ENCODE peak calls at places on chromosome 7, in five cellular contexts. One of them, this sample, is unnamed.

GRCh38 chr7:38542156-38542555 is 89.0 kb downstream of the AMPH start:
- DNase-seq in prostate gland: no peak
- DNase-seq in cardiac fibroblast: no peak
- DNase-seq in pancreas: no peak
- DNase-seq in KG1: no peak
- DNase-seq in this sample: no peak

GRCh38 chr7:21044913-21045312 is 258.2 kb upstream of the SP8 start:
- DNase-seq in prostate gland: no peak
- DNase-seq in cardiac fibroblast: no peak
- DNase-seq in pancreas: no peak
- DNase-seq in KG1: no peak
- DNase-seq in this sample: no peak

GRCh38 chr7:139772115-139772514 is 5.7 kb downstream of the HIPK2 start:
- DNase-seq in prostate gland: peak
- DNase-seq in cardiac fibroblast: peak
- DNase-seq in pancreas: no peak
- DNase-seq in KG1: no peak
- DNase-seq in this sample: no peak

GRCh38 chr7:16743207-16743606 is 10.3 kb upstream of the TSPAN13 start:
- DNase-seq in prostate gland: no peak
- DNase-seq in cardiac fibroblast: peak
- DNase-seq in pancreas: no peak
- DNase-seq in KG1: no peak
- DNase-seq in this sample: no peak

GRCh38 chr7:103101543-103101942 is 26.6 kb downstream of the ARMC10 start:
- DNase-seq in prostate gland: no peak
- DNase-seq in cardiac fibroblast: no peak
- DNase-seq in pancreas: no peak
- DNase-seq in KG1: no peak
- DNase-seq in this sample: no peak

GRCh38 chr7:83484266-83484665 is 164.7 kb downstream of the SEMA3E start:
- DNase-seq in prostate gland: no peak
- DNase-seq in cardiac fibroblast: no peak
- DNase-seq in pancreas: no peak
- DNase-seq in KG1: no peak
- DNase-seq in this sample: no peak

GRCh38 chr7:36021367-36021766 is 131.7 kb upstream of the EEPD1 start:
- DNase-seq in prostate gland: no peak
- DNase-seq in cardiac fibroblast: peak
- DNase-seq in pancreas: no peak
- DNase-seq in KG1: no peak
- DNase-seq in this sample: no peak

GRCh38 chr7:147774461-147774860 is 816.1 kb upstream of the C7orf33 start:
- DNase-seq in prostate gland: no peak
- DNase-seq in cardiac fibroblast: no peak
- DNase-seq in pancreas: no peak
- DNase-seq in KG1: no peak
- DNase-seq in this sample: no peak

GRCh38 chr7:139118234-139118802 is 8.8 kb upstream of the ZC3HAV1 start:
- DNase-seq in prostate gland: no peak
- DNase-seq in cardiac fibroblast: peak
- DNase-seq in pancreas: no peak
- DNase-seq in KG1: no peak
- DNase-seq in this sample: no peak

GRCh38 chr7:159240962-159241361 is 96.3 kb upstream of the VIPR2 start:
- DNase-seq in prostate gland: no peak
- DNase-seq in cardiac fibroblast: no peak
- DNase-seq in pancreas: no peak
- DNase-seq in KG1: no peak
- DNase-seq in this sample: no peak

GRCh38 chr7:77811895-77812685 is 13.5 kb downstream of the PHTF2 start:
- DNase-seq in prostate gland: no peak
- DNase-seq in cardiac fibroblast: peak
- DNase-seq in pancreas: no peak
- DNase-seq in KG1: no peak
- DNase-seq in this sample: no peak

GRCh38 chr7:2162959-2163358 is 69.8 kb downstream of the MAD1L1 start:
- DNase-seq in prostate gland: no peak
- DNase-seq in cardiac fibroblast: no peak
- DNase-seq in pancreas: no peak
- DNase-seq in KG1: no peak
- DNase-seq in this sample: no peak

GRCh38 chr7:102236592-102237287 is 49.9 kb upstream of the SH2B2 start:
- DNase-seq in prostate gland: peak
- DNase-seq in cardiac fibroblast: peak
- DNase-seq in pancreas: peak
- DNase-seq in KG1: no peak
- DNase-seq in this sample: peak

GRCh38 chr7:113175525-113176097 is 57.3 kb upstream of the SMIM30 start:
- DNase-seq in prostate gland: no peak
- DNase-seq in cardiac fibroblast: no peak
- DNase-seq in pancreas: no peak
- DNase-seq in KG1: no peak
- DNase-seq in this sample: no peak

GRCh38 chr7:155974186-155974897 is 162.1 kb upstream of the SHH start:
- DNase-seq in prostate gland: no peak
- DNase-seq in cardiac fibroblast: no peak
- DNase-seq in pancreas: no peak
- DNase-seq in KG1: no peak
- DNase-seq in this sample: no peak

GRCh38 chr7:32059289-32060045 is 10.7 kb downstream of the PDE1C start:
- DNase-seq in prostate gland: no peak
- DNase-seq in cardiac fibroblast: peak
- DNase-seq in pancreas: no peak
- DNase-seq in KG1: no peak
- DNase-seq in this sample: peak

GRCh38 chr7:130393095-130393494 is 12.8 kb downstream of the CPA1 start:
- DNase-seq in prostate gland: no peak
- DNase-seq in cardiac fibroblast: peak
- DNase-seq in pancreas: no peak
- DNase-seq in KG1: no peak
- DNase-seq in this sample: no peak

GRCh38 chr7:154848464-154848863 is 154.5 kb downstream of the PAXIP1 start:
- DNase-seq in prostate gland: no peak
- DNase-seq in cardiac fibroblast: no peak
- DNase-seq in pancreas: no peak
- DNase-seq in KG1: no peak
- DNase-seq in this sample: no peak

GRCh38 chr7:55078465-55079372 is 59.9 kb downstream of the EGFR start:
- DNase-seq in prostate gland: no peak
- DNase-seq in cardiac fibroblast: no peak
- DNase-seq in pancreas: no peak
- DNase-seq in KG1: no peak
- DNase-seq in this sample: no peak

GRCh38 chr7:150857276-150858055 is 5.1 kb downstream of the AOC1 start:
- DNase-seq in prostate gland: no peak
- DNase-seq in cardiac fibroblast: no peak
- DNase-seq in pancreas: no peak
- DNase-seq in KG1: no peak
- DNase-seq in this sample: no peak

GRCh38 chr7:1085910-1086421 is 1.9 kb upstream of the GPER1 start:
- DNase-seq in prostate gland: no peak
- DNase-seq in cardiac fibroblast: peak
- DNase-seq in pancreas: no peak
- DNase-seq in KG1: no peak
- DNase-seq in this sample: no peak

GRCh38 chr7:34750209-34750608 is 92.2 kb downstream of the NPSR1 start:
- DNase-seq in prostate gland: no peak
- DNase-seq in cardiac fibroblast: no peak
- DNase-seq in pancreas: no peak
- DNase-seq in KG1: no peak
- DNase-seq in this sample: no peak